ENCODE peak calls at places on chromosomes 7 and 10, in six cellular contexts. One of them, this sample, is unnamed.

GRCh38 chr7:64602518-64602917 is 39.6 kb upstream of the ZNF680 start:
- DNase-seq in GM12878: no peak
- DNase-seq in K562: no peak
- DNase-seq in A549: no peak
- DNase-seq in endothelial cell of umbilical vein: no peak
- DNase-seq in HepG2: no peak
- DNase-seq in this sample: no peak

GRCh38 chr10:71085689-71086438 is 126.5 kb upstream of the UNC5B start:
- DNase-seq in endothelial cell of umbilical vein: no peak
- DNase-seq in GM12878: no peak
- DNase-seq in A549: no peak
- DNase-seq in HepG2: no peak
- DNase-seq in K562: peak; percentile 7
- DNase-seq in this sample: no peak

GRCh38 chr7:24843821-24844449 is 86.7 kb upstream of the GSDME start:
- DNase-seq in HepG2: no peak
- DNase-seq in GM12878: no peak
- DNase-seq in endothelial cell of umbilical vein: no peak
- DNase-seq in K562: no peak
- DNase-seq in A549: no peak
- DNase-seq in this sample: no peak

GRCh38 chr10:86899670-86900276 is 57.6 kb downstream of the MMRN2 start:
- DNase-seq in GM12878: no peak
- DNase-seq in A549: peak; percentile 77
- DNase-seq in HepG2: peak; percentile 60
- DNase-seq in K562: peak; percentile 47
- DNase-seq in endothelial cell of umbilical vein: peak; percentile 70
- DNase-seq in this sample: peak; percentile 72

GRCh38 chr10:103053659-103054581 is 135.8 kb downstream of the CNNM2 start:
- DNase-seq in A549: peak; percentile 85
- DNase-seq in HepG2: peak; percentile 96
- DNase-seq in endothelial cell of umbilical vein: peak; percentile 57
- DNase-seq in GM12878: peak; percentile 55
- DNase-seq in K562: peak; percentile 45
- DNase-seq in this sample: peak; percentile 58

GRCh38 chr10:69855346-69856163 is 53.8 kb downstream of the COL13A1 start:
- DNase-seq in K562: no peak
- DNase-seq in GM12878: no peak
- DNase-seq in endothelial cell of umbilical vein: no peak
- DNase-seq in A549: no peak
- DNase-seq in HepG2: peak; percentile 46
- DNase-seq in this sample: no peak

GRCh38 chr10:7998831-7999230 is 55.7 kb upstream of the GATA3 start:
- DNase-seq in K562: no peak
- DNase-seq in GM12878: no peak
- DNase-seq in HepG2: no peak
- DNase-seq in A549: no peak
- DNase-seq in endothelial cell of umbilical vein: peak; percentile 30
- DNase-seq in this sample: no peak

GRCh38 chr7:55420535-55420934 is 55.4 kb downstream of the LANCL2 start:
- DNase-seq in endothelial cell of umbilical vein: no peak
- DNase-seq in HepG2: peak; percentile 53
- DNase-seq in GM12878: no peak
- DNase-seq in A549: no peak
- DNase-seq in K562: no peak
- DNase-seq in this sample: no peak

GRCh38 chr7:79664884-79665676 is 211.6 kb upstream of the MAGI2 start:
- DNase-seq in HepG2: no peak
- DNase-seq in GM12878: no peak
- DNase-seq in K562: no peak
- DNase-seq in A549: no peak
- DNase-seq in endothelial cell of umbilical vein: no peak
- DNase-seq in this sample: no peak

GRCh38 chr7:74525881-74526280 is 72.2 kb downstream of the GTF2IRD1 start:
- DNase-seq in A549: no peak
- DNase-seq in K562: no peak
- DNase-seq in GM12878: no peak
- DNase-seq in endothelial cell of umbilical vein: no peak
- DNase-seq in HepG2: no peak
- DNase-seq in this sample: no peak
- TF ChIP-seq MYC in A549: no peak
- TF ChIP-seq MYC in K562: no peak
- TF ChIP-seq MYC in GM12878: no peak
- TF ChIP-seq MYC in endothelial cell of umbilical vein: no peak
- TF ChIP-seq MYC in HepG2: no peak
- TF ChIP-seq MYC in this sample: no peak

GRCh38 chr7:16421333-16422099 is at the start of gene CRPPA:
- DNase-seq in GM12878: no peak
- DNase-seq in K562: peak; percentile 58
- DNase-seq in HepG2: peak; percentile 34
- DNase-seq in endothelial cell of umbilical vein: peak; percentile 56
- DNase-seq in A549: peak; percentile 41
- DNase-seq in this sample: peak; percentile 77
- TF ChIP-seq MYC in GM12878: no peak
- TF ChIP-seq MYC in K562: peak; percentile 9
- TF ChIP-seq MYC in HepG2: peak; percentile 50
- TF ChIP-seq MYC in endothelial cell of umbilical vein: no peak
- TF ChIP-seq MYC in A549: no peak
- TF ChIP-seq MYC in this sample: no peak

GRCh38 chr10:73426318-73426717 is 7.0 kb downstream of the MSS51 start:
- DNase-seq in HepG2: no peak
- DNase-seq in endothelial cell of umbilical vein: no peak
- DNase-seq in GM12878: no peak
- DNase-seq in A549: no peak
- DNase-seq in K562: no peak
- DNase-seq in this sample: no peak
- TF ChIP-seq MYC in HepG2: no peak
- TF ChIP-seq MYC in endothelial cell of umbilical vein: no peak
- TF ChIP-seq MYC in GM12878: no peak
- TF ChIP-seq MYC in A549: no peak
- TF ChIP-seq MYC in K562: no peak
- TF ChIP-seq MYC in this sample: no peak

GRCh38 chr10:95480102-95480900 is 80.9 kb downstream of the SORBS1 start:
- DNase-seq in GM12878: no peak
- DNase-seq in A549: no peak
- DNase-seq in K562: peak; percentile 19
- DNase-seq in HepG2: no peak
- DNase-seq in endothelial cell of umbilical vein: peak; percentile 67
- DNase-seq in this sample: no peak
- TF ChIP-seq MYC in GM12878: no peak
- TF ChIP-seq MYC in A549: no peak
- TF ChIP-seq MYC in K562: peak; percentile 44
- TF ChIP-seq MYC in HepG2: no peak
- TF ChIP-seq MYC in endothelial cell of umbilical vein: no peak
- TF ChIP-seq MYC in this sample: no peak

GRCh38 chr10:109593686-109594085 is 329.6 kb downstream of the XPNPEP1 start:
- DNase-seq in HepG2: no peak
- DNase-seq in K562: no peak
- DNase-seq in endothelial cell of umbilical vein: no peak
- DNase-seq in GM12878: no peak
- DNase-seq in A549: no peak
- DNase-seq in this sample: no peak
- TF ChIP-seq MYC in HepG2: no peak
- TF ChIP-seq MYC in K562: no peak
- TF ChIP-seq MYC in endothelial cell of umbilical vein: no peak
- TF ChIP-seq MYC in GM12878: no peak
- TF ChIP-seq MYC in A549: no peak
- TF ChIP-seq MYC in this sample: no peak

GRCh38 chr7:11570922-11571550 is 261.0 kb downstream of the THSD7A start:
- DNase-seq in HepG2: no peak
- DNase-seq in GM12878: no peak
- DNase-seq in K562: no peak
- DNase-seq in A549: peak; percentile 25
- DNase-seq in endothelial cell of umbilical vein: no peak
- DNase-seq in this sample: no peak
- TF ChIP-seq MYC in HepG2: no peak
- TF ChIP-seq MYC in GM12878: no peak
- TF ChIP-seq MYC in K562: no peak
- TF ChIP-seq MYC in A549: no peak
- TF ChIP-seq MYC in endothelial cell of umbilical vein: no peak
- TF ChIP-seq MYC in this sample: no peak

This sample was measured in NB4.